ENCODE peak calls at places on chromosomes 11 and 22, in four cellular contexts. Q is GM12891, T is lung, K is AG04450. G is an unnamed sample.

GRCh38 chr11:27119396-27119795 is 78.8 kb downstream of the BBOX1 start:
- DNase-seq in Q (no peak), T (no peak), K (no peak), G (no peak)

GRCh38 chr11:111336062-111336461 is 37.7 kb downstream of the POU2AF3 start:
- DNase-seq in Q (no peak), K (no peak), T (no peak), G (no peak)

GRCh38 chr11:61442616-61443015 is 12.7 kb downstream of the SDHAF2 start:
- DNase-seq in T (no peak), K (no peak), Q (no peak), G (peak)

GRCh38 chr22:27843441-27843840 is 41.9 kb upstream of the MN1 start:
- DNase-seq in T (no peak), Q (no peak), K (no peak), G (no peak)

GRCh38 chr11:70415176-70415575 is 16.8 kb downstream of the CTTN start:
- DNase-seq in Q (no peak), K (no peak), T (no peak), G (peak)

GRCh38 chr11:124817036-124817435 is 16.8 kb upstream of the MSANTD2 start:
- DNase-seq in Q (no peak), K (no peak), T (no peak), G (no peak)

GRCh38 chr11:12376259-12376971 is 956 bp upstream of the PARVA start:
- DNase-seq in K (peak), T (no peak), Q (no peak), G (peak)

GRCh38 chr11:43923327-43924111 is 18.9 kb upstream of the C11orf96 start:
- DNase-seq in K (peak), T (no peak), Q (no peak), G (no peak)

GRCh38 chr11:76456571-76456970 is 11.8 kb downstream of the EMSY start:
- DNase-seq in K (no peak), Q (no peak), T (no peak), G (no peak)

GRCh38 chr11:104650234-104650633 is 248.0 kb downstream of the CASP12 start:
- DNase-seq in K (no peak), Q (no peak), T (no peak), G (peak)

GRCh38 chr11:97888641-97889040 is 1132.1 kb upstream of the CNTN5 start:
- DNase-seq in T (no peak), Q (no peak), K (no peak), G (no peak)

GRCh38 chr22:30044369-30044768 is 35.9 kb upstream of the HORMAD2 start:
- DNase-seq in Q (no peak), K (peak), T (peak), G (peak)

GRCh38 chr11:2444301-2445106 is at the start of the genes KCNQ1 and TRPM5:
- DNase-seq in K (no peak), T (peak), Q (no peak), G (no peak)

GRCh38 chr11:504053-504993 is 2.7 kb downstream of the RNH1 start:
- DNase-seq in Q (peak), T (peak), K (no peak), G (no peak)

GRCh38 chr11:69931994-69932910 is 113.0 kb upstream of the FGF3 start:
- DNase-seq in T (no peak), Q (no peak), K (no peak), G (no peak)

GRCh38 chr11:64410396-64410718 is 51.4 kb downstream of the RPS6KA4 start:
- DNase-seq in T (no peak), K (no peak), Q (no peak), G (no peak)

GRCh38 chr11:103525069-103525468 is 415.8 kb downstream of the DYNC2H1 start:
- DNase-seq in T (no peak), Q (no peak), K (no peak), G (peak)

GRCh38 chr22:30754971-30755759 is 60.5 kb downstream of the OSBP2 start:
- DNase-seq in K (peak), T (peak), Q (peak), G (peak)

GRCh38 chr11:49995559-49995958 is 13.2 kb upstream of the OR4C12 start:
- DNase-seq in K (no peak), T (peak), Q (no peak), G (peak)

GRCh38 chr11:96050435-96051182 is 126.7 kb upstream of the MTMR2 start:
- DNase-seq in T (no peak), K (no peak), Q (no peak), G (no peak)

GRCh38 chr22:46090631-46091201 is 59.6 kb upstream of the PPARA start:
- DNase-seq in K (no peak), Q (no peak), T (no peak), G (peak)

GRCh38 chr22:38347944-38348750 is 30.9 kb upstream of the CSNK1E start:
- DNase-seq in K (no peak), Q (no peak), T (no peak), G (peak)

GRCh38 chr22:17700778-17701177 is 62.2 kb downstream of the BCL2L13 start:
- DNase-seq in T (no peak), Q (no peak), K (no peak), G (no peak)

GRCh38 chr22:50505776-50506610 is 1.5 kb downstream of the LMF2 start:
- DNase-seq in K (no peak), Q (no peak), T (no peak), G (no peak)

GRCh38 chr11:80024119-80024518 is 583.3 kb upstream of the TENM4 start:
- DNase-seq in K (no peak), T (no peak), Q (no peak), G (peak)

GRCh38 chr11:59097113-59097708 is 9.8 kb upstream of the FAM111B start:
- DNase-seq in T (peak), Q (no peak), K (peak), G (peak)

GRCh38 chr11:19642185-19642591 is 70.4 kb upstream of the NAV2 start:
- DNase-seq in K (no peak), T (no peak), Q (no peak), G (peak)

GRCh38 chr11:11335043-11335442 is 18.0 kb downstream of the CSNK2A3 start:
- DNase-seq in K (no peak), Q (no peak), T (no peak), G (no peak)

GRCh38 chr11:23205156-23205871 is 345.0 kb upstream of the CCDC179 start:
- DNase-seq in K (no peak), T (no peak), Q (no peak), G (peak)

GRCh38 chr11:2653930-2654739 is 45.7 kb downstream of the KCNQ1OT1 start:
- DNase-seq in Q (no peak), T (no peak), K (no peak), G (peak)

G was measured in LHCN-M2.